ENCODE peak calls at places on chromosomes 4 and X, in six cellular contexts. I is HCT116, R is mammary epithelial cell, S is OCI-LY7, B is fibroblast of lung, H is hepatocyte. C is an unnamed sample.

GRCh38 chr4:8506373-8507250 is 66.0 kb downstream of the TRMT44 start:
- DNase-seq in I (no peak), R (no peak), S (no peak), B (peak; percentile 78), H (peak; percentile 32), C (no peak)

GRCh38 chrX:2828404-2829065 is at the start of gene GYG2:
- DNase-seq in I (no peak), R (no peak), S (no peak), B (peak; percentile 39), H (peak; percentile 72), C (no peak)

GRCh38 chr4:7571736-7572135 is 137.0 kb upstream of the PSAPL1 start:
- DNase-seq in I (no peak), R (no peak), S (no peak), B (no peak), H (no peak), C (no peak)

GRCh38 chr4:151717909-151718613 is 42.7 kb downstream of the GATB start:
- DNase-seq in I (no peak), R (no peak), S (no peak), B (peak; percentile 15), H (no peak), C (no peak)

GRCh38 chrX:9182041-9182440 is 148.1 kb upstream of the FAM9B start:
- DNase-seq in I (no peak), R (no peak), S (no peak), B (no peak), H (no peak), C (peak; percentile 63)

GRCh38 chr4:8698341-8699062 is 105.9 kb downstream of the CPZ start:
- DNase-seq in I (no peak), R (no peak), S (no peak), B (no peak), H (no peak), C (no peak)

GRCh38 chr4:98546910-98547544 is 111.4 kb downstream of the TSPAN5 start:
- DNase-seq in I (no peak), R (peak; percentile 30), S (no peak), B (peak; percentile 71), H (no peak), C (no peak)

GRCh38 chr4:26321326-26322276 is 787 bp downstream of the RBPJ start:
- DNase-seq in I (no peak), R (peak; percentile 20), S (peak; percentile 50), B (peak; percentile 39), H (peak; percentile 48), C (no peak)

GRCh38 chr4:31235961-31236360 is 515.8 kb downstream of the PCDH7 start:
- DNase-seq in I (no peak), R (no peak), S (no peak), B (no peak), H (no peak), C (no peak)

GRCh38 chr4:673349-674091 is 556 bp downstream of the ATP5ME start:
- DNase-seq in I (no peak), R (no peak), S (peak; percentile 32), B (no peak), H (peak; percentile 63), C (no peak)

GRCh38 chrX:121244511-121244910 is 197.1 kb downstream of the GLUD2 start:
- DNase-seq in I (no peak), R (no peak), S (no peak), B (no peak), H (no peak), C (no peak)

GRCh38 chr4:38728651-38729141 is 54.1 kb downstream of the TLR10 start:
- DNase-seq in I (peak; percentile 77), R (peak; percentile 26), S (no peak), B (no peak), H (peak; percentile 13), C (peak; percentile 67)

GRCh38 chrX:46587158-46587557 is 13.6 kb downstream of the CHST7 start:
- DNase-seq in I (no peak), R (peak; percentile 76), S (no peak), B (peak; percentile 76), H (no peak), C (no peak)

DNA sequence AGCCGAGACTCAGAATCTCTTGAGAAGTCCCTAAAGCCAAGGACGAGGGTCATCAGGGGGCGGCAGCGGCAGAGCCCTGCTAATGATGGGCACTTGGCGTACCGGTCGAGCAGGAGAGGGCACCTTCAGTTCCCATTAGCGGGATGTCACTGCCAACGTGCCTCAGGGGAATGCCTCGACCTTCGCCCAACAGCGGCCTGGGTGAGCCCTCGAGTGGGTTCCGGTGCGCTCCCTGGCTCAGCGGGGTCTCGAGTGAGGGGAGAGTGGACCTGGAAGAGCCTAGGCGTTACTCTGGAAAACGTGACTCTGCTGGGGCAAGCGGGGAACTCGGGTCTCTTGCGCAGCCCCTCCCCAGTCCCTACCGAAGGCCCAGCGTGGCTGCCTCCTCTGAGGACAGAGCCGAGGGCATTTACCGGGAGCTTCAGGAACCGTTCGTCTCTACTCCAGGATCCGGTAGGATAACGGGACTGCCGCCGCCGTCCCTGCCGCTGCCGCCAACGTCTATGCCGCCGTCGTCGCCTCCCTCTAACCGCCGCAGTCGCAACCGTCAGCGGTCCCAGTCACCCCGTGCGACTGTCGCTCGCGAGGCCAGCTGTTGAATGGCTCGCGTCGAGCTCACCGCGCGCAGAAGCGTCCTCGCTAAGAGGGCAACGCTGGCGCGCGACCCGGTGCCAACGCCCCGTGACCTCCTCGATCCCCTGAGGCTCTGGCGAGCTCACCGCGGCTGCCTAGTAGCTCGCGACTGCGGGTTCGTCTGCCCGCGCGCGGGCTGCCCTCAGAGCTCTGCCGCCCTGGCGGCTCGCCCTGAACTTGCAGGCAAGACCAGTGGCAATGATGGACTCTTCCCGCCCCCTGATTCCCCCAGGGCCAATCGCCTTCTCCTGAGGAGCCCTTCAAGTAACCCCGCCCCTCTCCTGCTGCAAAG is 37.1 kb downstream of the PGRMC1 start:
- DNase-seq in I (no peak), R (no peak), S (no peak), B (peak; percentile 48), H (peak; percentile 23), C (no peak)
- H2AFZ ChIP-seq in I (no peak overlapping the region), R (peak overlapping the region; percentile 17), S (no peak overlapping the region), B (no peak overlapping the region), H (no peak overlapping the region), C (no peak overlapping the region)

GRCh38 chr4:153432971-153433752 is 33.0 kb upstream of the TMEM131L start:
- DNase-seq in I (peak; percentile 77), R (peak; percentile 94), S (peak; percentile 94), B (peak; percentile 85), H (peak; percentile 58), C (peak; percentile 91)
- H2AFZ ChIP-seq in I (peak overlapping the region; percentile 74), R (peak overlapping the region; percentile 86), S (no peak overlapping the region), B (no peak overlapping the region), H (no peak overlapping the region), C (peak overlapping the region; percentile 65)

DNA sequence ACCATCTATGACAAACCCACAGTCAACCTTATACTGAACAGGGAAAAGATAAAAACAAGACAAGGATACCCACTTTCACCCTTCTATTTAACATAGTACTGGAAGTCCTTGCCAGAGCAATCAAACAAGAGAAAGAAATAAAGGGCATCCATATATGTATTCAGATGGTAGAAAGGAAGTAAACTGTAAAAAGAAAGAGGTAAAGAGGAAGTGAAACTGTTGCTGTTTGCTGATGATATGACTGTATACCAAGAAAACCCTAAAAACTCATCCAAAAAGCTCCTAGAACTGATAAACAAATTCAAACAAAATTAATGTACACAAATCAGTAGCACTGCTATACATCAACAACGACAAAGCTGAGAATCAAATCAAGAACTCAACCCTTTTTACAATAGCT is 538.7 kb upstream of the PABPC4L start:
- DNase-seq in I (no peak), R (no peak), S (peak; percentile 3), B (no peak), H (no peak), C (no peak)
- H2AFZ ChIP-seq in I (no peak overlapping the region), R (no peak overlapping the region), S (no peak overlapping the region), B (no peak overlapping the region), H (no peak overlapping the region), C (no peak overlapping the region)

DNA sequence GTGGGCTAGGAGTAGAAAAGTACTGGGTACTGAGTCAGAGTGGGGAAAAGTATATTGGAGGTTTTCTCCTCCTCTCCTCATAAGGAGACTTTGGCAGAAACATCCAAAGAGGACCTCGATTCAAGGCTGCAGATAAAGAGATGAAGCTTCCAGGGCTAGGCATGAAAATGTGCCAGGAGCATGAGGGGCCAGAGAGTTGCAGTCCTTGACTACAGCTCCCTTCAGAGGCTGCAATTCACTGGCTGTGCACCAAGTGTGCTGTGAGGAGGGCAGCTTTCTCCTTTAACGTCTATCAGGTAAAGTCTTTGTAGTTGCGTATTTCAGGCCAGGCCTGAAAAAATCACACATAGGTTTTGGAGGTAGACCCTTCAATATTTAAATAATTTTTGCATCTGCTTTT is 174.9 kb upstream of the VEGFC start:
- DNase-seq in I (no peak), R (no peak), S (no peak), B (no peak), H (no peak), C (no peak)
- H2AFZ ChIP-seq in I (no peak overlapping the region), R (no peak overlapping the region), S (no peak overlapping the region), B (no peak overlapping the region), H (no peak overlapping the region), C (no peak overlapping the region)

GRCh38 chr4:64584125-64584524 is 174.9 kb upstream of the TECRL start:
- DNase-seq in I (no peak), R (no peak), S (no peak), B (no peak), H (no peak), C (no peak)
- H2AFZ ChIP-seq in I (no peak overlapping the region), R (no peak overlapping the region), S (no peak overlapping the region), B (no peak overlapping the region), H (no peak overlapping the region), C (no peak overlapping the region)

GRCh38 chr4:114870987-114871386 is 242.4 kb downstream of the NDST4 start:
- DNase-seq in I (no peak), R (no peak), S (no peak), B (no peak), H (no peak), C (no peak)
- H2AFZ ChIP-seq in I (no peak overlapping the region), R (no peak overlapping the region), S (no peak overlapping the region), B (no peak overlapping the region), H (no peak overlapping the region), C (no peak overlapping the region)